ENCODE peak calls at places on chromosome X, in eight cellular contexts. V is NCI-H446; M is CD4-positive, alpha-beta memory T cell; S is NCI-H82; D is substantia nigra; Q is left lung; P is WTC11; I is HFF-Myc. J is an unnamed sample.

GRCh38 chrX:1388651-1389050 is 3.3 kb downstream of the SLC25A6 start:
- DNase-seq in Q (peak), D (no peak), M (no peak), P (peak), V (no peak), S (no peak), I (no peak), J (no peak)

GRCh38 chrX:54564942-54565341 is 34.9 kb downstream of the GNL3L start:
- DNase-seq in M (no peak), I (no peak), D (no peak), P (no peak), Q (no peak), V (no peak), S (no peak), J (no peak)

GRCh38 chrX:16123222-16123786 is at the start of gene GRPR:
- DNase-seq in D (peak), Q (peak), V (peak), S (peak), P (peak), I (peak), M (peak), J (peak)

GRCh38 chrX:153723351-153724251 is 586 bp downstream of the BCAP31 start:
- DNase-seq in I (no peak), P (peak), V (no peak), S (peak), M (peak), Q (no peak), D (no peak), J (peak)

GRCh38 chrX:129566081-129566480 is 26.0 kb downstream of the OCRL start:
- DNase-seq in Q (no peak), P (no peak), D (no peak), S (no peak), M (no peak), V (peak), I (no peak), J (no peak)

GRCh38 chrX:50206753-50207152 is 2.2 kb downstream of the CCNB3 start:
- DNase-seq in D (no peak), S (no peak), Q (no peak), P (no peak), V (no peak), I (no peak), M (no peak), J (no peak)

GRCh38 chrX:12975999-12976558 is 1.2 kb downstream of the TMSB4X start:
- DNase-seq in D (no peak), P (peak), I (no peak), Q (peak), M (peak), V (no peak), S (peak), J (no peak)

GRCh38 chrX:13142891-13143290 is 98.5 kb upstream of the FAM9C start:
- DNase-seq in D (no peak), V (no peak), M (no peak), P (no peak), I (no peak), Q (no peak), S (no peak), J (no peak)

GRCh38 chrX:115679460-115679859 is 118.5 kb downstream of the PLS3 start:
- DNase-seq in V (no peak), Q (no peak), P (no peak), M (no peak), S (peak), D (no peak), I (no peak), J (no peak)

GRCh38 chrX:132776486-132777210 is 181.8 kb downstream of the HS6ST2 start:
- DNase-seq in V (no peak), P (no peak), D (no peak), I (no peak), Q (no peak), S (no peak), M (no peak), J (no peak)

GRCh38 chrX:15072259-15072658 is 197.6 kb downstream of the ASB9 start:
- DNase-seq in I (no peak), M (no peak), P (no peak), V (no peak), S (no peak), Q (no peak), D (no peak), J (no peak)

GRCh38 chrX:23901065-23901464 is 6.7 kb downstream of the APOO start:
- DNase-seq in I (no peak), D (no peak), S (no peak), V (no peak), Q (peak), M (no peak), P (no peak), J (no peak)

GRCh38 chrX:34778961-34779360 is 121.9 kb upstream of the TMEM47 start:
- DNase-seq in D (no peak), S (no peak), M (no peak), I (peak), V (no peak), P (no peak), Q (no peak), J (no peak)

GRCh38 chrX:153926594-153926862 is 464 bp upstream of the ARHGAP4 start:
- DNase-seq in V (no peak), P (peak), Q (no peak), I (no peak), D (no peak), M (no peak), S (no peak), J (no peak)

GRCh38 chrX:12327836-12328235 is 189.6 kb downstream of the FRMPD4 start:
- DNase-seq in V (no peak), Q (no peak), M (no peak), D (no peak), S (no peak), P (no peak), I (no peak), J (no peak)

GRCh38 chrX:20015422-20015821 is 24.6 kb upstream of the BCLAF3 start:
- DNase-seq in Q (no peak), M (no peak), I (no peak), S (no peak), P (no peak), D (no peak), V (no peak), J (no peak)

GRCh38 chrX:24026403-24026801 is 584 bp downstream of the KLHL15 start:
- DNase-seq in P (no peak), Q (no peak), M (no peak), S (peak), D (no peak), I (no peak), V (no peak), J (no peak)

GRCh38 chrX:17174671-17175070 is 200.3 kb upstream of the NHS start:
- DNase-seq in Q (no peak), M (no peak), P (no peak), S (no peak), V (peak), I (no peak), D (peak), J (no peak)